ENCODE peak calls at places on chromosomes 3 and 15, in four cellular contexts. One of them, this sample, is unnamed.
A peak's percentile ranks its signal among the peaks of the same experiment; 100 is the strongest.

GRCh38 chr3:155560594-155560993 is 184.3 kb downstream of the PLCH1 start:
- DNase-seq in GM12878: no peak
- DNase-seq in IMR-90: no peak
- DNase-seq in K562: no peak
- DNase-seq in this sample: peak; percentile 36

GRCh38 chr15:31268108-31268501 is 58.5 kb upstream of the KLF13 start:
- DNase-seq in IMR-90: no peak
- DNase-seq in GM12878: no peak
- DNase-seq in K562: no peak
- DNase-seq in this sample: no peak

GRCh38 chr3:171827385-171827784 is 15.8 kb upstream of the TMEM212 start:
- DNase-seq in IMR-90: no peak
- DNase-seq in K562: no peak
- DNase-seq in GM12878: no peak
- DNase-seq in this sample: no peak

GRCh38 chr15:101054116-101054515 is 135.0 kb downstream of the LRRK1 start:
- DNase-seq in GM12878: no peak
- DNase-seq in K562: no peak
- DNase-seq in IMR-90: no peak
- DNase-seq in this sample: no peak

GRCh38 chr3:112042842-112043280 is 8.3 kb downstream of the TMPRSS7 start:
- DNase-seq in GM12878: no peak
- DNase-seq in K562: no peak
- DNase-seq in IMR-90: no peak
- DNase-seq in this sample: no peak

GRCh38 chr15:56042982-56043980 is 49.9 kb upstream of the NEDD4 start:
- DNase-seq in K562: no peak
- DNase-seq in IMR-90: no peak
- DNase-seq in GM12878: peak; percentile 13
- DNase-seq in this sample: no peak

GRCh38 chr3:41101231-41101630 is 98.1 kb upstream of the CTNNB1 start:
- DNase-seq in GM12878: no peak
- DNase-seq in IMR-90: no peak
- DNase-seq in K562: no peak
- DNase-seq in this sample: no peak

GRCh38 chr3:6657591-6657990 is 203.3 kb upstream of the GRM7 start:
- DNase-seq in K562: no peak
- DNase-seq in IMR-90: no peak
- DNase-seq in GM12878: no peak
- DNase-seq in this sample: no peak

GRCh38 chr3:162525052-162525451 is 1028.4 kb downstream of the OTOL1 start:
- DNase-seq in GM12878: no peak
- DNase-seq in IMR-90: peak; percentile 94
- DNase-seq in K562: no peak
- DNase-seq in this sample: no peak

GRCh38 chr15:94230436-94230885 is 900 bp upstream of the MCTP2 start:
- DNase-seq in K562: no peak
- DNase-seq in IMR-90: no peak
- DNase-seq in GM12878: no peak
- DNase-seq in this sample: no peak

GRCh38 chr3:30471076-30471475 is 135.3 kb upstream of the TGFBR2 start:
- DNase-seq in IMR-90: peak; percentile 22
- DNase-seq in K562: no peak
- DNase-seq in GM12878: no peak
- DNase-seq in this sample: no peak

GRCh38 chr3:174100744-174101143 is 703.2 kb downstream of the NLGN1 start:
- DNase-seq in K562: no peak
- DNase-seq in IMR-90: peak; percentile 30
- DNase-seq in GM12878: no peak
- DNase-seq in this sample: no peak

GRCh38 chr3:52302426-52303185 is 13.5 kb upstream of the DNAH1 start:
- DNase-seq in K562: no peak
- DNase-seq in IMR-90: no peak
- DNase-seq in GM12878: no peak
- DNase-seq in this sample: no peak

GRCh38 chr15:26261413-26261812 is 398.3 kb upstream of the ATP10A start:
- DNase-seq in K562: no peak
- DNase-seq in GM12878: no peak
- DNase-seq in IMR-90: no peak
- DNase-seq in this sample: no peak

GRCh38 chr15:74907277-74907870 is 723 bp upstream of the FAM219B start:
- DNase-seq in IMR-90: no peak
- DNase-seq in GM12878: no peak
- DNase-seq in K562: no peak
- DNase-seq in this sample: no peak

GRCh38 chr3:43328653-43329052 is 42.3 kb downstream of the SNRK start:
- DNase-seq in GM12878: no peak
- DNase-seq in IMR-90: no peak
- DNase-seq in K562: no peak
- DNase-seq in this sample: no peak

GRCh38 chr15:78306176-78306774 is 6.9 kb upstream of the SKIC8 start:
- DNase-seq in GM12878: no peak
- DNase-seq in IMR-90: peak; percentile 76
- DNase-seq in K562: peak; percentile 73
- DNase-seq in this sample: no peak

GRCh38 chr3:58387650-58388546 is 45.7 kb downstream of the PDHB start:
- DNase-seq in GM12878: no peak
- DNase-seq in IMR-90: no peak
- DNase-seq in K562: no peak
- DNase-seq in this sample: no peak

GRCh38 chr3:58386966-58387365 is 46.7 kb downstream of the PDHB start:
- DNase-seq in GM12878: no peak
- DNase-seq in IMR-90: peak; percentile 94
- DNase-seq in K562: no peak
- DNase-seq in this sample: no peak

GRCh38 chr3:58384381-58385090 is 49.1 kb downstream of the PDHB start:
- DNase-seq in IMR-90: peak; percentile 24
- DNase-seq in K562: no peak
- DNase-seq in GM12878: no peak
- DNase-seq in this sample: no peak

GRCh38 chr3:58383476-58383875 is 50.2 kb downstream of the PDHB start:
- DNase-seq in GM12878: no peak
- DNase-seq in K562: no peak
- DNase-seq in IMR-90: peak; percentile 58
- DNase-seq in this sample: no peak

DNA sequence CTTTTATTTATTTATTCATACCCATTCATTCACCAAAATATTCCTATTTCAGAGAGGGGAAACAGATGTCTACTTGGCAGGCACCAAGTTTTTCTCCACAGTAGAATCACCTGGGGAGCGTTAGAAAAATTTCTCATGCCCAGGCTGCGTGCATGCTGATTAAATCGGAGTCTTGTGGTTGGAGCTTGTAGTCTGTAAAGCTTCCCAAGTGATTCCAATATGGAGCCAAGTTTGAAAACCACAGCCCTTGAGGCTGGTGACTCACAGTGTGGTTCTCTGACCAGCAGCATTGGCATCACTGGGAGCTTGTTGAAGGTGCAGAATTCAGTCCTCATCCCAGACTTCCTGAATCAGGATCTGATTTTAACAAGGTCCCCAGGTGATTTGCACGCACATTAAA is 49.7 kb downstream of the PDHB start:
- DNase-seq in K562: no peak
- DNase-seq in IMR-90: peak; percentile 99
- DNase-seq in GM12878: no peak
- DNase-seq in this sample: no peak
- TF ChIP-seq CHD1 in K562: no peak
- TF ChIP-seq CHD1 in IMR-90: no peak
- TF ChIP-seq CHD1 in GM12878: no peak
- TF ChIP-seq CHD1 in this sample: no peak

DNA sequence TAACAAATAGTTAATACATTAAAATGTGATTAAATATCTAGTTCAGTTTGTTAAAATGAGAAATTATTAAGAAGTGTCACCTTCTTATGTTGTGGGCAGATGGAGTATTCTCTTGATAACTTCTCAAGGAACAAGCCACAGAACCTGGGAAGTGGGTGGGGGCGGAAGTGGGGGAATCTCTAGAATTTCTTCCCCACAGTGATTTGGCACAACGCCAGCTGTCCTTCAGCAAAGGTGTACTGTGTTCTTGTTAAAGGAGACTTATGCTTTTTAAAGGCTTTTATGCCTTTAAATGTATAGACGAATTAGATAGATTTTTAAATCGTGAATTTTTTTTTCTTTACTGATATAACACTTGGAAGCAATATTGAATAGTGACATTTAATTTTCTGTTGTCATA is 42.4 kb downstream of the SEC22A start:
- DNase-seq in IMR-90: no peak
- DNase-seq in K562: peak; percentile 7
- DNase-seq in GM12878: no peak
- DNase-seq in this sample: no peak
- TF ChIP-seq CHD1 in IMR-90: no peak
- TF ChIP-seq CHD1 in K562: no peak
- TF ChIP-seq CHD1 in GM12878: no peak
- TF ChIP-seq CHD1 in this sample: no peak

DNA sequence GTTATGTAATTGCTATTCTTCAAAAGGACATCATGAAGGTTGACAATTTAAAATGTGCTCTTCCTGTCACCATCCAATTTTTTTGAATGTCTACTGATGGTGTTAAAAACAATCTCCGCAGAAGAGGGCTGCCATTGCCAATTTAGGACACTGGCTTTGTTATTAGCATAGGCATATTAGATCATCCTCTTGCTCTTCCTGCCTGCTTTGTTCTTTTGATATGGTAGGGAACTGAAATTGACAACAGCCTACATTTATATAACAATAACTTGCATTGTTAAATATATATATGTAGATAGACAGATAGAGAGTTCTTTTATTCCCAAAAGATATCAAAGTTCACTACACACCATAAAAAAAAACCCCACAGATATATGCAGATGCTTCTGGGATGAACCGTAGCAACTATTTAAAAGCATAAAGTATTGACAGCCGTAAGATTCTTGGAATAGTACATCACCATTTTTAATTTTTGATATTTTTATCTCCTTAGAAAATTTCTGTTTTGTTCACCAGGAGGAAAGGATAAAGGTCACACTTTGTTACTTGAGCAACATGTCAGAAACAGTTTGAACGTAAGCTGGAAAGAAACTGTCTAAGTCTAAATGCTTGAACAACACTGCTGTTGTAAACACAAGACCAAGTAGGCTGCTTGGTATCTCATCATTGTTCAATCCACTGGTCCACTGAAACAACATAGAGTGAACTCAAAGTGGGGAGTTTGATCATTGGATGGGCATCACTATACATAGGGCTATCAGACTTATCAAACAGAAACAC is 66.5 kb downstream of the MDFIC2 start:
- DNase-seq in GM12878: no peak
- DNase-seq in K562: no peak
- DNase-seq in IMR-90: no peak
- DNase-seq in this sample: no peak
- TF ChIP-seq CHD1 in GM12878: no peak
- TF ChIP-seq CHD1 in K562: no peak
- TF ChIP-seq CHD1 in IMR-90: no peak
- TF ChIP-seq CHD1 in this sample: no peak

DNA sequence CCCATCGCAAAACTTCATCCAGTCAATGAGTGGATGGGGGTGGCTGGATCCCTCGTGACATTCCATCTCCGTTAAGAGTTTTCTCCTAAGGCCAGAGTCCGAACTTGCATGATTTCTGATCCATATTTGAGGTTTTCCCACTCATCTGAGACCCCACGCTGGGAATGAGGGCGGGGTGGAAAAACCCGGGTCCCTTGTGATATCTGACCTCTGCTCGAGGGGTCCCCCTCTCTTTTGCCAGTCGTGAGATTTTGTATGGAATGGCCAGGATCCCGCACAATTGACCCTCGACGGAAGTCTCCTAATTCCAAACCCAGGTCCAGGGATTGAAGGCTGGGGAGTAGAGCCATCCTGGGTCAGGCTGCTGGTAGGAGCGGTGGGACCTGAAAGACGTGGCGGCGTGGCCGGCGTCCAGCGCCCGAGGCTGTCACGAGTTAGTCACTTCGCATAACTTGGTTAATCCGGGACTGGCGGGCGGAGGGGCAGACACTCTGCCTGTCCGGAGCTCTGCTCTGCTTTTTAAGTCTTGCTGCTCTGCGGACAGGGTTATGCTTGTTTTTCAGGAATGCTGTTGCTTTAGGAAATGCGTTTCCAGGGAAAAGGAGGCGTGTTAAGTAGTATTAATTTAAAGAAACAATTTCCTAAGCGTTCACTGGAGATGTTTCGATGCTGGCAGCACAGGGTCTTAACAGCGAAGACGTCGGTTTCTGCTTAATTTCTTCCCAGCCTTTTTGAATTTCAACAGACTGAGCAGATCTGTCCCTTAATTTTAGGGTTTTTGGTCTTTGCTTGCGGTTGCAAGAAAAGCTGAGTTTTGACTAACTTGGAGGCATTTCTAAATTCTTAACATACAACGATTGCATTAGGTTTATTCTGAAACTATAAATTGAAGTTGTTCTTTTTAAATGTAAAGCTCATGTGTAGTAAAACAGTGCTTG is 69.7 kb upstream of the LRRFIP2 start:
- DNase-seq in GM12878: no peak
- DNase-seq in IMR-90: peak; percentile 81
- DNase-seq in K562: peak; percentile 58
- DNase-seq in this sample: no peak
- TF ChIP-seq CHD1 in GM12878: no peak
- TF ChIP-seq CHD1 in IMR-90: peak; percentile 28
- TF ChIP-seq CHD1 in K562: peak; percentile 37
- TF ChIP-seq CHD1 in this sample: no peak

DNA sequence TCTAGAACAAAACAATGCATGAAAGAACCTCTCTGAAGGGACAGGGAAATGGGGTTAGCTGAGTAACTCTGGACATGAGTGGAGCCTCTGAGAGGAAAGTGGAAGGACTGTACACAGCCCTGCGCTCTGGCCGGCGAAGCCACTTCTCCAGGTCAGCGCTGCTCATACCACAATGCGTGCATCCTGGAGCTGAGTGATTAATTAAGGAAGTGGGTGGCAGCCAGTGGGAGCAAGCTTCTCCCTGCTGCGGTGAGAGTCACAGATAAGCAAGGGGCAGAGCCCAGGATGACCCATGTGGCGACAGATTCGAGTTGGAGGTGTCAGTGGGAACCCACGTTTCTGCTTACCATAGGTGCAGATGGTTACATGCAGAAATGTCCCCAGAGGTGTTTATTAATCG is 48.0 kb downstream of the KLF15 start:
- DNase-seq in GM12878: no peak
- DNase-seq in IMR-90: no peak
- DNase-seq in K562: peak; percentile 10
- DNase-seq in this sample: no peak
- TF ChIP-seq CHD1 in GM12878: no peak
- TF ChIP-seq CHD1 in IMR-90: no peak
- TF ChIP-seq CHD1 in K562: no peak
- TF ChIP-seq CHD1 in this sample: no peak

DNA sequence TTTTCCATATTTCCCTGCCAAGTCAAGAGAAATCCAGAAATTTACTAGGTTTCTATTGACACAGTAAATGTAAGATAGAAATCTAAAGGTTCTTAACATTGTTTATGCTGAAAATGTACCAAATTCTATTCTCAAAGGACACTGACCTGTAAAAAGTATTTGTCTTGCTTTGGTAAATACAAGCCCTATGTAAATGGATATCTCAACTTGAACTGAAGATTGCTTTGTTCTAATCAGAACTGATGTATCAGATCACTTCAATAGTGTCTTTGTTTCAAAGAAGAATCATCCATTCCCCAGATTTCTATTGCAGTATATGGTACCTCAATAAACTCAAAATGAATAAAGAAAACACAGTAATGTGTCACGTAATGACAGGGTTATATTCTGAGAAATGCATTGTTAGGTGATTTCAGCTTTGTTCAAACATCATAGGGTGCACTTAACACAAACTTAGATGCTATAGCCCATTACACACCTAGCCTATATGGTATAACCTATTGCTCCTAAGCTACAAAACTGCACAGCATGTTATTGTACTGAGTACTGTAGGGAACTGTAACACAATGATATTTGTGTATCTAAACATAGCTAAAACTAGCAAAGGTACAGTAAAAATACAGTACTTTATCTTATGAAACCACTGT is 143.5 kb upstream of the NECTIN3 start:
- DNase-seq in GM12878: no peak
- DNase-seq in IMR-90: no peak
- DNase-seq in K562: no peak
- DNase-seq in this sample: no peak
- TF ChIP-seq CHD1 in GM12878: no peak
- TF ChIP-seq CHD1 in IMR-90: no peak
- TF ChIP-seq CHD1 in K562: no peak
- TF ChIP-seq CHD1 in this sample: no peak